ENCODE peak calls at places on chromosome 11, in five cellular contexts. One of them, this sample, is unnamed.

GRCh38 chr11:10878408-10879214 is 20.8 kb upstream of the ZBED5 start:
- DNase-seq in A549: peak
- DNase-seq in IMR-90: peak
- DNase-seq in testis: no peak
- DNase-seq in tibial nerve: no peak
- DNase-seq in this sample: peak

GRCh38 chr11:104490182-104490581 is 326.2 kb upstream of the PDGFD start:
- DNase-seq in A549: no peak
- DNase-seq in IMR-90: no peak
- DNase-seq in testis: no peak
- DNase-seq in tibial nerve: no peak
- DNase-seq in this sample: no peak

GRCh38 chr11:20973959-20974358 is 304.6 kb downstream of the NELL1 start:
- DNase-seq in A549: no peak
- DNase-seq in IMR-90: no peak
- DNase-seq in testis: no peak
- DNase-seq in tibial nerve: no peak
- DNase-seq in this sample: no peak

GRCh38 chr11:41950470-41951143 is 491.2 kb upstream of the LRRC4C start:
- DNase-seq in A549: no peak
- DNase-seq in IMR-90: no peak
- DNase-seq in testis: no peak
- DNase-seq in tibial nerve: no peak
- DNase-seq in this sample: no peak

GRCh38 chr11:134714021-134714656 is 302.1 kb upstream of the B3GAT1 start:
- DNase-seq in A549: no peak
- DNase-seq in IMR-90: no peak
- DNase-seq in testis: no peak
- DNase-seq in tibial nerve: no peak
- DNase-seq in this sample: no peak

GRCh38 chr11:122642971-122643370 is 12.6 kb upstream of the UBASH3B start:
- DNase-seq in A549: peak
- DNase-seq in IMR-90: peak
- DNase-seq in testis: no peak
- DNase-seq in tibial nerve: no peak
- DNase-seq in this sample: no peak

GRCh38 chr11:77113382-77114088 is 10.9 kb downstream of the OMP start:
- DNase-seq in A549: peak
- DNase-seq in IMR-90: peak
- DNase-seq in testis: peak
- DNase-seq in tibial nerve: peak
- DNase-seq in this sample: peak

GRCh38 chr11:93845181-93846092 is 5.0 kb downstream of the VSTM5 start:
- DNase-seq in A549: no peak
- DNase-seq in IMR-90: no peak
- DNase-seq in testis: no peak
- DNase-seq in tibial nerve: no peak
- DNase-seq in this sample: no peak

GRCh38 chr11:5624489-5625278 is at the start of gene TRIM34:
- DNase-seq in A549: peak
- DNase-seq in IMR-90: peak
- DNase-seq in testis: peak
- DNase-seq in tibial nerve: peak
- DNase-seq in this sample: peak

GRCh38 chr11:131037873-131038272 is 121.6 kb upstream of the SNX19 start:
- DNase-seq in A549: no peak
- DNase-seq in IMR-90: no peak
- DNase-seq in testis: no peak
- DNase-seq in tibial nerve: no peak
- DNase-seq in this sample: no peak

GRCh38 chr11:41456288-41456687 is 3.2 kb downstream of the LRRC4C start:
- DNase-seq in A549: no peak
- DNase-seq in IMR-90: no peak
- DNase-seq in testis: no peak
- DNase-seq in tibial nerve: no peak
- DNase-seq in this sample: no peak

GRCh38 chr11:68043349-68044144 is 4.7 kb downstream of the TCIRG1 start:
- DNase-seq in A549: peak
- DNase-seq in IMR-90: peak
- DNase-seq in testis: no peak
- DNase-seq in tibial nerve: no peak
- DNase-seq in this sample: peak

GRCh38 chr11:27081056-27081455 is 40.4 kb downstream of the BBOX1 start:
- DNase-seq in A549: no peak
- DNase-seq in IMR-90: peak
- DNase-seq in testis: no peak
- DNase-seq in tibial nerve: no peak
- DNase-seq in this sample: no peak

GRCh38 chr11:76577199-76577920 is 93.2 kb downstream of the LRRC32 start:
- DNase-seq in A549: no peak
- DNase-seq in IMR-90: peak
- DNase-seq in testis: no peak
- DNase-seq in tibial nerve: no peak
- DNase-seq in this sample: no peak

GRCh38 chr11:86176165-86176884 is 68.2 kb upstream of the EED start:
- DNase-seq in A549: no peak
- DNase-seq in IMR-90: peak
- DNase-seq in testis: no peak
- DNase-seq in tibial nerve: no peak
- DNase-seq in this sample: no peak

GRCh38 chr11:75280770-75281468 is 40.3 kb downstream of the TPBGL start:
- DNase-seq in A549: no peak
- DNase-seq in IMR-90: no peak
- DNase-seq in testis: no peak
- DNase-seq in tibial nerve: no peak
- DNase-seq in this sample: no peak

GRCh38 chr11:76735218-76735480 is 48.0 kb upstream of the TSKU start:
- DNase-seq in A549: no peak
- DNase-seq in IMR-90: no peak
- DNase-seq in testis: peak
- DNase-seq in tibial nerve: no peak
- DNase-seq in this sample: no peak

GRCh38 chr11:88656960-88657738 is 319.6 kb upstream of the CTSC start:
- DNase-seq in A549: no peak
- DNase-seq in IMR-90: no peak
- DNase-seq in testis: no peak
- DNase-seq in tibial nerve: no peak
- DNase-seq in this sample: no peak

DNA sequence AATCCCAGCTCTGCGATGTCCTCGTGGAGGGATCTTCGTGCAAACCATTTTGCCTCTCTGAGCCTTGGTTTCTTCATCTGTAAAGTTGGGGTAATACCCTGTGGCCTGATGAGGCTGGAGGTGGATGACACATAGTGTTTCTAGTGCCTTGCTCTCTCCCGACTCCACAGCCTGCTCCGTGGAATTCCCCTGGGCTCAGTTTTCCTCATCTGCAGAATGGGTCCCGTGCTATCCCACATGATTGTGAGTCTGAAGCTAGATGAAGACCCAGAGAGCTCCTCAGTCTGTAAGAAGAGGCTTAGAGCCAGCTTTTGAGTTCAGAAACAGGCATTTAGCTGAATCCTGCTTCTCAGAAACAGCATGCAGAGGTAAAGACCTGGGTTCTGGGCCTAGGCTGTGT is 32.7 kb downstream of the DAGLA start:
- DNase-seq in A549: no peak
- DNase-seq in IMR-90: no peak
- DNase-seq in testis: no peak
- DNase-seq in tibial nerve: no peak
- DNase-seq in this sample: no peak
- TF ChIP-seq POLR2A in A549: no peak
- TF ChIP-seq POLR2A in IMR-90: no peak
- TF ChIP-seq POLR2A in testis: no peak
- TF ChIP-seq POLR2A in tibial nerve: no peak
- TF ChIP-seq POLR2A in this sample: no peak

DNA sequence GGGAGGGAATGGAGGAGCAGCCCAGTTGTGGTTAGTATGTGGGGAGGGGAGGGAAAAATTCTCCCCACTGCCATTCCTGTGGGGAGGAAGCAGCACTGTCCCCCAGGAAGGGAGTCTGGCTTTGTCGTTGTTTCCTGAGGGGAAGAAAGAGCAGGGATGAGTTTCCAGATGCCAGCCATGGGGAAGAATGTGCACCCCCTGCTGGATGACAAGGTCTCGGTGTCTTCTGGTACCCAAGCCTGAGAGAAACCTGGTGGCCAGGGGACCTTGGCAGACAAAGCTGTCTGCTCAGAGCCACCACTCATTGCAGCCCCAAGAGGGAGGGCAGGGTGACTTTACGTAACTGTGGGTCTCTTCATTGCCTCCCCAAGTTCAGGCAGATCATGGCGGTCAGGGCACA is 81.3 kb upstream of the CD82 start:
- DNase-seq in A549: peak
- DNase-seq in IMR-90: peak
- DNase-seq in testis: peak
- DNase-seq in tibial nerve: no peak
- DNase-seq in this sample: peak
- TF ChIP-seq CTCF in A549: peak
- TF ChIP-seq CTCF in IMR-90: peak
- TF ChIP-seq CTCF in testis: no peak
- TF ChIP-seq CTCF in tibial nerve: no peak
- TF ChIP-seq CTCF in this sample: peak

GRCh38 chr11:6755303-6755952 is 16.3 kb downstream of the OR2AG2 start:
- DNase-seq in A549: peak
- DNase-seq in IMR-90: peak
- DNase-seq in testis: peak
- DNase-seq in tibial nerve: peak
- DNase-seq in this sample: peak
- TF ChIP-seq POLR2A in A549: no peak
- TF ChIP-seq POLR2A in IMR-90: no peak
- TF ChIP-seq POLR2A in testis: no peak
- TF ChIP-seq POLR2A in tibial nerve: no peak
- TF ChIP-seq POLR2A in this sample: no peak

GRCh38 chr11:62905927-62906531 is 15.1 kb downstream of the CHRM1 start:
- DNase-seq in A549: peak
- DNase-seq in IMR-90: peak
- DNase-seq in testis: peak
- DNase-seq in tibial nerve: peak
- DNase-seq in this sample: peak
- TF ChIP-seq CTCF in A549: peak
- TF ChIP-seq CTCF in IMR-90: peak
- TF ChIP-seq CTCF in testis: peak
- TF ChIP-seq CTCF in tibial nerve: peak
- TF ChIP-seq CTCF in this sample: peak

DNA sequence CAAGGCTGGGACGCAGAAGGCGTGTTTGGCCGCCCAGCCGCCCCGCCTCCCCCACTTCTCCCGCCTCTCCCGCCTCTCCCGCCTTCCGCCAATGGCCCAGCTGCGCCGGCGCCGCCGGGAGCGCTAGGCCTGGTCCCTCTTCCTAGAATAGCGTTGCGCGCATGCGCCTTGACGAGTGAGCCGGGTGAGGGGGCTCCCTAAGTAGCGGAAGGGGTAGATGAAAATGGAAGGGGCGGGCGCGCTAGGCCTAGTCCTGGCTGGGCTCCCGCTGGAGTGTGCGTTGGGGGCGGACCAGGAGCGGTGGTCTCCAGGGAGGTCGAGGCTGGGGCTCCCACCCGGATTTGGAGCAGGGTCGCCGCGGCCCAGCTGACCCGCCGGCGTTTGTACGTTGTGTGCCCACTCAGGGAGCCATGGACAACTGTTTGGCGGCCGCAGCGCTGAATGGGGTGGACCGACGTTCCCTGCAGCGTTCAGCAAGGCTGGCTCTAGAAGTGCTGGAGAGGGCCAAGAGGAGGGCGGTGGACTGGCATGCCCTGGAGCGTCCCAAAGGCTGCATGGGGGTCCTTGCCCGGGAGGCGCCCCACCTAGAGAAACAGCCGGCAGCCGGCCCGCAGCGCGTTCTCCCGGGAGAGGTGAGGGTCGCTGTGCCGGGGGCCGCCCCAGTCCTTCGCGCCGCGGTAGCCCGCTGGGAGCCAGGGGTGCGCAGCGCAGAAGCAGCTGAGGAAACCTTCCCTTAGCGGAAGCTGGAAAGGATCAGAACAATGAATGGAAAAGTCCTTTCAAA is at the start of gene AKIP1:
- DNase-seq in A549: peak
- DNase-seq in IMR-90: peak
- DNase-seq in testis: peak
- DNase-seq in tibial nerve: peak
- DNase-seq in this sample: peak
- TF ChIP-seq POLR2A in A549: peak
- TF ChIP-seq POLR2A in IMR-90: peak
- TF ChIP-seq POLR2A in testis: no peak
- TF ChIP-seq POLR2A in tibial nerve: peak
- TF ChIP-seq POLR2A in this sample: peak

GRCh38 chr11:33257160-33257896 is at the start of gene HIPK3:
- DNase-seq in A549: peak
- DNase-seq in IMR-90: peak
- DNase-seq in testis: peak
- DNase-seq in tibial nerve: peak
- DNase-seq in this sample: peak
- TF ChIP-seq CTCF in A549: peak
- TF ChIP-seq CTCF in IMR-90: peak
- TF ChIP-seq CTCF in testis: no peak
- TF ChIP-seq CTCF in tibial nerve: peak
- TF ChIP-seq CTCF in this sample: no peak

DNA sequence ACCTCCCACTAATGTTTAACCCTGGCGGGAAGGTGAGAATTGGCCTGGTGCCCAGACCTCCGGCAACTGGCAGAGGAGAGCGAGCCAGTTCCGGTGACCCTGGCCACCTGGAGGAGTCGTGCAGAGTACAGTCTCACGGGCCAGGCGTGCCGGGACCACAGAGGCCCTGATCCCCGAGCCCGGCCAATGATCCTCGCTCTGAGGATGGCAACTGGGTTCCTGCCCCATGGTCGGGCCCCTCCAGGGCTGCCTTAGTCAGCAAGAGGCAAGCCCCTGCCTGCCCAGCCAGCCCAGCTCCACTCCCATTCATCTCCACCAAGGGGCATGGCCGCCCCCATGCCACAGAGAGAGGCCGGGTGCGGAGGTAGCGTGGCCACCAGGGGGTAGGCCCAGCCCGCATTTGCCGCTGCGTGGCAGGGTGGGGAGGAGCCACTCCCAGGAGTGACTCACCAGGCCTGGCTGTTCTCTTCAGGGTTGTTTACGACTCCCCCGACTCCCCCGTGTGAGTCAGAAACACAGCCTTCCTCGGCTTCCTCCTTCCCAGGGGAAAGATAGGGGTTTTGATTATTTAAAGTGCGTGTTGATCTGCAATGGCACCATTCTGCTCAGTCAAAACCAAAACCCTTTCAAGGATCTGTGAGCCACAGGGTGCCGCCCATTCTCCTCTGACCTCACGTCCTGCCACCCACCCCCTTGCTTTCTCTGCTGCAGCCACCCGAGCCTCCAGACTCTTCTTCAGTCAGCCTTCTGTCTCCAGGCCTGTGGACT is at the start of gene SLC25A45:
- DNase-seq in A549: peak
- DNase-seq in IMR-90: peak
- DNase-seq in testis: peak
- DNase-seq in tibial nerve: peak
- DNase-seq in this sample: peak
- TF ChIP-seq POLR2A in A549: no peak
- TF ChIP-seq POLR2A in IMR-90: peak
- TF ChIP-seq POLR2A in testis: no peak
- TF ChIP-seq POLR2A in tibial nerve: peak
- TF ChIP-seq POLR2A in this sample: no peak

GRCh38 chr11:12445001-12445400 is 67.6 kb downstream of the PARVA start:
- DNase-seq in A549: no peak
- DNase-seq in IMR-90: no peak
- DNase-seq in testis: no peak
- DNase-seq in tibial nerve: no peak
- DNase-seq in this sample: no peak
- TF ChIP-seq CTCF in A549: no peak
- TF ChIP-seq CTCF in IMR-90: no peak
- TF ChIP-seq CTCF in testis: no peak
- TF ChIP-seq CTCF in tibial nerve: no peak
- TF ChIP-seq CTCF in this sample: no peak

GRCh38 chr11:62831520-62832345 is at the start of gene STX5:
- DNase-seq in A549: peak
- DNase-seq in IMR-90: peak
- DNase-seq in testis: peak
- DNase-seq in tibial nerve: peak
- DNase-seq in this sample: peak
- TF ChIP-seq POLR2A in A549: peak
- TF ChIP-seq POLR2A in IMR-90: peak
- TF ChIP-seq POLR2A in testis: peak
- TF ChIP-seq POLR2A in tibial nerve: peak
- TF ChIP-seq POLR2A in this sample: peak